ENCODE peak calls at places on chromosomes 12 and 14, in nine cellular contexts. U is T-helper 2 cell; S is NCI-H748 treated with DMSO at 0.1 percent for 48 hours; T is activated gamma-delta T cell treated with Interleukin-2 at 50 U/mL for 16 hours; O is HEK293T; Z is NCI-H2227 treated with DMSO at 0.1 percent for 48 hours; C is stimulated activated CD4-positive, alpha-beta T cell treated with anti-CD3 and anti-CD28 coated beads, Interleukin-15, amount 100 ng/mL, for 24 hours; I is iris pigment epithelial cell; B is NCI-H1092. G is an unnamed sample.

GRCh38 chr12:132326646-132327045 is 2.7 kb downstream of the GALNT9 start:
- DNase-seq in T (no peak), O (no peak), Z (no peak), B (no peak), I (no peak), C (no peak), S (no peak), U (no peak), G (no peak)

GRCh38 chr12:101670007-101670671 is 27.3 kb upstream of the CHPT1 start:
- DNase-seq in U (no peak), O (peak; percentile 65), T (peak; percentile 36), C (peak; percentile 31), S (no peak), Z (no peak), B (no peak), I (peak; percentile 81), G (no peak)

GRCh38 chr14:70808402-70809237 is 693 bp downstream of the MAP3K9 start:
- DNase-seq in Z (peak; percentile 32), S (peak; percentile 24), T (peak; percentile 45), O (peak; percentile 32), U (peak; percentile 33), I (no peak), C (peak; percentile 60), B (no peak), G (no peak)

GRCh38 chr14:76768201-76768656 is 7.0 kb downstream of the VASH1 start:
- DNase-seq in U (peak; percentile 49), Z (no peak), I (peak; percentile 38), T (peak; percentile 57), S (no peak), O (no peak), C (peak; percentile 75), B (no peak), G (no peak)

GRCh38 chr12:26032290-26032689 is 73.8 kb downstream of the RASSF8 start:
- DNase-seq in B (no peak), S (no peak), U (no peak), Z (no peak), T (no peak), I (no peak), C (no peak), O (no peak), G (no peak)

GRCh38 chr12:62466018-62466595 is 519 bp upstream of the MON2 start:
- DNase-seq in I (peak; percentile 51), B (no peak), Z (no peak), C (peak; percentile 40), T (peak; percentile 12), S (peak; percentile 29), U (no peak), O (peak; percentile 29), G (no peak)

GRCh38 chr12:89708793-89709156 is at the start of gene ATP2B1:
- DNase-seq in O (peak; percentile 73), C (peak; percentile 87), Z (peak; percentile 92), T (peak; percentile 81), S (peak; percentile 63), I (peak; percentile 89), B (peak; percentile 69), U (peak; percentile 72), G (no peak)

GRCh38 chr14:38107216-38107631 is 100.5 kb upstream of the SSTR1 start:
- DNase-seq in S (no peak), I (no peak), U (no peak), C (no peak), Z (no peak), B (no peak), O (no peak), T (no peak), G (no peak)

GRCh38 chr14:51592836-51593235 is 58.9 kb upstream of the FRMD6 start:
- DNase-seq in S (no peak), I (no peak), T (no peak), B (no peak), U (no peak), C (no peak), O (no peak), Z (no peak), G (no peak)